ENCODE peak calls at places on chromosomes 2 and 18, in ten cellular contexts. One of them, this sample, is unnamed.

GRCh38 chr2:43226558-43226954 is at the start of gene ZFP36L2:
- DNase-seq in foreskin fibroblast: peak; percentile 99
- DNase-seq in brain microvascular endothelial cell: peak; percentile 89
- DNase-seq in transverse colon: peak; percentile 97
- DNase-seq in lower leg skin: peak; percentile 93
- DNase-seq in right lobe of liver: peak; percentile 98
- DNase-seq in left ventricle myocardium inferior: peak; percentile 97
- DNase-seq in ascending aorta: peak; percentile 78
- DNase-seq in H1: no peak
- DNase-seq in adrenal gland: peak; percentile 96
- DNase-seq in this sample: peak; percentile 79

GRCh38 chr18:77763530-77763929 is 513.9 kb downstream of the GALR1 start:
- DNase-seq in ascending aorta: no peak
- DNase-seq in left ventricle myocardium inferior: no peak
- DNase-seq in H1: no peak
- DNase-seq in lower leg skin: no peak
- DNase-seq in brain microvascular endothelial cell: no peak
- DNase-seq in right lobe of liver: no peak
- DNase-seq in foreskin fibroblast: no peak
- DNase-seq in adrenal gland: no peak
- DNase-seq in transverse colon: no peak
- DNase-seq in this sample: no peak

GRCh38 chr2:151085101-151085640 is 176.5 kb downstream of the RBM43 start:
- DNase-seq in ascending aorta: no peak
- DNase-seq in brain microvascular endothelial cell: no peak
- DNase-seq in transverse colon: no peak
- DNase-seq in foreskin fibroblast: peak; percentile 28
- DNase-seq in adrenal gland: no peak
- DNase-seq in lower leg skin: no peak
- DNase-seq in right lobe of liver: no peak
- DNase-seq in H1: no peak
- DNase-seq in left ventricle myocardium inferior: no peak
- DNase-seq in this sample: no peak

GRCh38 chr2:49753344-49753930 is 599.1 kb upstream of the FSHR start:
- DNase-seq in adrenal gland: no peak
- DNase-seq in H1: no peak
- DNase-seq in right lobe of liver: no peak
- DNase-seq in transverse colon: no peak
- DNase-seq in left ventricle myocardium inferior: no peak
- DNase-seq in brain microvascular endothelial cell: no peak
- DNase-seq in lower leg skin: no peak
- DNase-seq in foreskin fibroblast: no peak
- DNase-seq in ascending aorta: no peak
- DNase-seq in this sample: no peak

GRCh38 chr2:79713131-79713785 is 200.4 kb downstream of the CTNNA2 start:
- DNase-seq in left ventricle myocardium inferior: no peak
- DNase-seq in lower leg skin: no peak
- DNase-seq in transverse colon: no peak
- DNase-seq in foreskin fibroblast: no peak
- DNase-seq in adrenal gland: no peak
- DNase-seq in H1: no peak
- DNase-seq in brain microvascular endothelial cell: no peak
- DNase-seq in ascending aorta: no peak
- DNase-seq in right lobe of liver: no peak
- DNase-seq in this sample: no peak

GRCh38 chr18:28529644-28530043 is 352.7 kb upstream of the CDH2 start:
- DNase-seq in lower leg skin: no peak
- DNase-seq in right lobe of liver: no peak
- DNase-seq in foreskin fibroblast: no peak
- DNase-seq in H1: no peak
- DNase-seq in adrenal gland: no peak
- DNase-seq in ascending aorta: no peak
- DNase-seq in left ventricle myocardium inferior: no peak
- DNase-seq in brain microvascular endothelial cell: no peak
- DNase-seq in transverse colon: no peak
- DNase-seq in this sample: no peak

GRCh38 chr18:12911025-12911927 is 27.2 kb upstream of the PTPN2 start:
- DNase-seq in foreskin fibroblast: peak; percentile 34
- DNase-seq in lower leg skin: no peak
- DNase-seq in adrenal gland: no peak
- DNase-seq in H1: no peak
- DNase-seq in transverse colon: peak; percentile 35
- DNase-seq in left ventricle myocardium inferior: peak; percentile 32
- DNase-seq in ascending aorta: no peak
- DNase-seq in right lobe of liver: no peak
- DNase-seq in brain microvascular endothelial cell: no peak
- DNase-seq in this sample: no peak

GRCh38 chr2:85015653-85016360 is 44.8 kb downstream of the KCMF1 start:
- DNase-seq in foreskin fibroblast: no peak
- DNase-seq in lower leg skin: no peak
- DNase-seq in H1: no peak
- DNase-seq in brain microvascular endothelial cell: no peak
- DNase-seq in ascending aorta: no peak
- DNase-seq in right lobe of liver: no peak
- DNase-seq in transverse colon: no peak
- DNase-seq in left ventricle myocardium inferior: no peak
- DNase-seq in adrenal gland: no peak
- DNase-seq in this sample: no peak

DNA sequence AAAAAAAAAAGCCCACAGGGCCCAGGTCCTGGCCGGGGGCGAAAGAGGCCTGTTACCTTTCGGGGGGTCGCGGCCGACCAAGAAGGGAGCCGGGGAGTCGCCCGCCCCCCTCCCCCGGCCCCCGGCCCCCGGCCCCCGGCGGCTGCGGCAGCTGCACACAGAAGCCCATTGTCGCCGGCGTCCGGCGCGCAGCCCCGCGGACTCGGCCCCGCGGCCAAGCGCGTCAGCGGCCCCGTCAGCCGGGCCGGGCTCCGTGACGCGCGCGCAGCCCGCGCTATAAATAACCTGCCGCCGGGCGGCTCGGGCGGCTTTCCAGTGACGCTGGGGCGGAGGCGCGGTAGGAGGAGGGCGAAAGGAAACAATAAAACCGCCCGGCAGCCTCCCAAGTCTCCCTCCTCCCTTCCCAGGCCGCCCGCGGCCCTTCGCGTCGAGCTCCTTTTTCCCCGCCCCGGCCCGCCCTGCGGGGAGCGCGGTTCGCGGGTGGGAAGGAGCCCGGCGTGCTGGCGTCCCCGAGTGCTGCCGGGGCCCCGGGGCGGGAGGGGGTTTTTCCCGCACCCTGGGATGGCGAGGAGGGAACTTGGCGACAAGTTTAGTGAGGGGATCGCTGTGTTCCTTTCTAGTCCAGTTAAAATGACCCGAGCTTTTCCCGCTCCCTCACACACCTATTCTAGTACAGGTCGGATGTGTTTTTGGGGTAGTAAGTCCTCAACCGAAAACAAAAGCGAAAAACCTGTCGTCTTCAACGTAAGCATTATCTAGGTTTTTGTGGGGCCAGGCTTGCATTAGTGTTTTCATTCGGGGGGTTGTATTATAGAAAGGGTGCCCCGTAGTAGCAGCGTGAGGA is 10.0 kb upstream of the NR4A2 start:
- DNase-seq in transverse colon: peak; percentile 96
- DNase-seq in ascending aorta: peak; percentile 77
- DNase-seq in left ventricle myocardium inferior: peak; percentile 95
- DNase-seq in lower leg skin: peak; percentile 93
- DNase-seq in foreskin fibroblast: peak; percentile 99
- DNase-seq in right lobe of liver: peak; percentile 97
- DNase-seq in adrenal gland: peak; percentile 95
- DNase-seq in brain microvascular endothelial cell: peak; percentile 87
- DNase-seq in H1: no peak
- DNase-seq in this sample: no peak
- H3K4me3 ChIP-seq in transverse colon: peak overlapping the region; percentile 94
- H3K4me3 ChIP-seq in ascending aorta: peak overlapping the region; percentile 94
- H3K4me3 ChIP-seq in left ventricle myocardium inferior: peak overlapping the region; percentile 88
- H3K4me3 ChIP-seq in lower leg skin: peak overlapping the region; percentile 83
- H3K4me3 ChIP-seq in foreskin fibroblast: peak overlapping the region; percentile 80
- H3K4me3 ChIP-seq in right lobe of liver: peak overlapping the region; percentile 76
- H3K4me3 ChIP-seq in adrenal gland: peak overlapping the region; percentile 99
- H3K4me3 ChIP-seq in brain microvascular endothelial cell: peak overlapping the region; percentile 90
- H3K4me3 ChIP-seq in H1: peak overlapping the region; percentile 65
- H3K4me3 ChIP-seq in this sample: peak overlapping the region; percentile 53

GRCh38 chr18:79798346-79798998 is 734 bp downstream of the KCNG2 start:
- DNase-seq in brain microvascular endothelial cell: no peak
- DNase-seq in lower leg skin: no peak
- DNase-seq in right lobe of liver: no peak
- DNase-seq in H1: no peak
- DNase-seq in left ventricle myocardium inferior: no peak
- DNase-seq in ascending aorta: no peak
- DNase-seq in adrenal gland: no peak
- DNase-seq in transverse colon: no peak
- DNase-seq in foreskin fibroblast: no peak
- DNase-seq in this sample: no peak

GRCh38 chr18:79796016-79796415 is 1.7 kb upstream of the KCNG2 start:
- DNase-seq in H1: no peak
- DNase-seq in right lobe of liver: no peak
- DNase-seq in left ventricle myocardium inferior: no peak
- DNase-seq in lower leg skin: no peak
- DNase-seq in transverse colon: no peak
- DNase-seq in brain microvascular endothelial cell: peak; percentile 12
- DNase-seq in foreskin fibroblast: no peak
- DNase-seq in adrenal gland: no peak
- DNase-seq in ascending aorta: no peak
- DNase-seq in this sample: no peak

GRCh38 chr18:79798999-79799370 is 1.2 kb downstream of the KCNG2 start:
- DNase-seq in right lobe of liver: no peak
- DNase-seq in H1: no peak
- DNase-seq in foreskin fibroblast: no peak
- DNase-seq in brain microvascular endothelial cell: no peak
- DNase-seq in ascending aorta: no peak
- DNase-seq in transverse colon: no peak
- DNase-seq in adrenal gland: no peak
- DNase-seq in left ventricle myocardium inferior: no peak
- DNase-seq in lower leg skin: no peak
- DNase-seq in this sample: no peak

GRCh38 chr18:79796531-79797390 is 977 bp upstream of the KCNG2 start:
- DNase-seq in ascending aorta: no peak
- DNase-seq in right lobe of liver: no peak
- DNase-seq in left ventricle myocardium inferior: no peak
- DNase-seq in foreskin fibroblast: peak; percentile 31
- DNase-seq in brain microvascular endothelial cell: no peak
- DNase-seq in lower leg skin: no peak
- DNase-seq in transverse colon: no peak
- DNase-seq in adrenal gland: no peak
- DNase-seq in H1: no peak
- DNase-seq in this sample: no peak

DNA sequence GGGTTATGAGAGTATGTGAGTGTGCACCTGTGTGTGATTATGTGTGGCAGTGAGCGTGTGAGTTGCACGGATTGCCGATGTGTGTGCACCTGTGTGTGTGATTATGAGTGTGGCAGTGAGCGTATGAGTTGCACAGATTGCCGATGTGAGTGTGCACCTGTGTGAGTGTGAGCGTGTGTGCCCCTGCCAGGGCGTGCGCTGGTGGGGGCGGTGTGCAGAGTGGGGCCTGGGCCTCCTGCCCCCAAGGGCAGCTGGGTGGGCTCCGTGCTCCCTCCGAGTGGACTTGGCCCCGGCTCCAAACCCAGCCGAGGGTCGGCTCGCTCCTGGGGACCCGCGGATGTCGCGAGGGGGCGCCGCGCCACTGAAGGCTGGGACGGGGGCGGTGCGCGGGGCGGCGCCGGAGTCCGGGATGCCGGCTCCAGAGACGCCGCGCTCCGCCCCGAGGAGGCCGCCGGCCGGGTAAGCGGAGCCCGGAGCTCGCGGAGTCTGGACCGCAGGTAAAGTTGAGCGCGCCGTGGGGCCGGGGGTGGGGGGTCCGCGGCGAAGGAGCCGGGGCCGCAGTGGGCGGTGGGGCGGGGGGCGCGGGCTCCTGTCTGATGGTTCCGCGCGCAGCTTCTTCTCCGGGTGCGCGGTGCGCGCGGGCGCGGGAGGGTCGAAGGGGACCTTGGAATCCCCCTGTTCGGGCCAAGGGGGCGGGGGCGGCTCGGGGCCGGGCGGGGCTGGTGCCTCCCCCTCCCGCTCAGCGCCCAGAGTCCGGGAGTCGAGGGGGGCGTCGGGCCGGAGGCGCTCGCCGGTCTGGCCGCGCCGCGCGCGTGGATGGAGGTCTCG is at the start of gene KCNG2:
- DNase-seq in brain microvascular endothelial cell: no peak
- DNase-seq in H1: no peak
- DNase-seq in foreskin fibroblast: no peak
- DNase-seq in transverse colon: no peak
- DNase-seq in lower leg skin: no peak
- DNase-seq in left ventricle myocardium inferior: no peak
- DNase-seq in ascending aorta: no peak
- DNase-seq in adrenal gland: no peak
- DNase-seq in right lobe of liver: no peak
- DNase-seq in this sample: no peak
- H3K4me3 ChIP-seq in brain microvascular endothelial cell: peak within 1 kb of the TSS; percentile 32
- H3K4me3 ChIP-seq in H1: peak within 1 kb of the TSS; percentile 59
- H3K4me3 ChIP-seq in foreskin fibroblast: no peak within 1 kb of the TSS
- H3K4me3 ChIP-seq in transverse colon: peak within 1 kb of the TSS; percentile 44
- H3K4me3 ChIP-seq in lower leg skin: no peak within 1 kb of the TSS
- H3K4me3 ChIP-seq in left ventricle myocardium inferior: peak within 1 kb of the TSS; percentile 57
- H3K4me3 ChIP-seq in ascending aorta: peak within 1 kb of the TSS; percentile 50
- H3K4me3 ChIP-seq in adrenal gland: no peak within 1 kb of the TSS
- H3K4me3 ChIP-seq in right lobe of liver: no peak within 1 kb of the TSS
- H3K4me3 ChIP-seq in this sample: no peak within 1 kb of the TSS

GRCh38 chr2:239438968-239439367 is 38.1 kb upstream of the HDAC4 start:
- DNase-seq in brain microvascular endothelial cell: no peak
- DNase-seq in lower leg skin: no peak
- DNase-seq in transverse colon: no peak
- DNase-seq in foreskin fibroblast: no peak
- DNase-seq in right lobe of liver: no peak
- DNase-seq in H1: no peak
- DNase-seq in adrenal gland: no peak
- DNase-seq in left ventricle myocardium inferior: no peak
- DNase-seq in ascending aorta: no peak
- DNase-seq in this sample: no peak

GRCh38 chr2:239439383-239440315 is 38.8 kb upstream of the HDAC4 start:
- DNase-seq in foreskin fibroblast: peak; percentile 50
- DNase-seq in ascending aorta: no peak
- DNase-seq in left ventricle myocardium inferior: no peak
- DNase-seq in transverse colon: no peak
- DNase-seq in H1: no peak
- DNase-seq in right lobe of liver: no peak
- DNase-seq in adrenal gland: no peak
- DNase-seq in lower leg skin: no peak
- DNase-seq in brain microvascular endothelial cell: no peak
- DNase-seq in this sample: no peak

GRCh38 chr2:239441261-239441701 is 40.5 kb upstream of the HDAC4 start:
- DNase-seq in foreskin fibroblast: peak; percentile 46
- DNase-seq in H1: no peak
- DNase-seq in lower leg skin: no peak
- DNase-seq in right lobe of liver: no peak
- DNase-seq in adrenal gland: no peak
- DNase-seq in brain microvascular endothelial cell: no peak
- DNase-seq in left ventricle myocardium inferior: no peak
- DNase-seq in transverse colon: no peak
- DNase-seq in ascending aorta: no peak
- DNase-seq in this sample: peak; percentile 79

GRCh38 chr2:239441724-239442123 is 40.9 kb upstream of the HDAC4 start:
- DNase-seq in H1: no peak
- DNase-seq in lower leg skin: no peak
- DNase-seq in left ventricle myocardium inferior: no peak
- DNase-seq in ascending aorta: no peak
- DNase-seq in transverse colon: no peak
- DNase-seq in right lobe of liver: no peak
- DNase-seq in adrenal gland: no peak
- DNase-seq in brain microvascular endothelial cell: no peak
- DNase-seq in foreskin fibroblast: no peak
- DNase-seq in this sample: no peak

DNA sequence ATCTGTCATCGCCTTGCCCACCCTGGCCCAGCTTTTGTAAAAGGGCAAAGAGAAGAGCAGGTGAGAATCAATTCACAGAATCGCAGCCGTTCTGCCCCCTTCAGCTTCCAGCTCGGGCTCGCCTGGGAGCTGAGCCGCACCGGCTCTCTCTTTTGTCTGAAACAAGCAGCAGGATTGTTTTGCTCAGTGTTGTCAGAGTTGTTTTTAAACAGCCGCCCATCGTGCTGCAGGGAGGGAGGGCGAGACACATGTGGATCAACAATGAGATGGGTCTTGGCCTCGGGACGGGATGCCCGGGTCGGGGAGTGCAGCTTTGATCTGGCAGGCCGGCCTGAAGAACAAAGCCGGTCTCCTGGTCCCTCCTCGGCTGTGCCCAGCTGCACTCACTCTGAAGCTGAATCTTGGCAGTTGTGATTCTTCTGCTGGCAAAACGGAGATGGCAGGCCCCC is 39.7 kb upstream of the HDAC4 start:
- DNase-seq in foreskin fibroblast: peak; percentile 53
- DNase-seq in transverse colon: no peak
- DNase-seq in brain microvascular endothelial cell: no peak
- DNase-seq in ascending aorta: no peak
- DNase-seq in left ventricle myocardium inferior: no peak
- DNase-seq in right lobe of liver: no peak
- DNase-seq in lower leg skin: no peak
- DNase-seq in adrenal gland: no peak
- DNase-seq in H1: no peak
- DNase-seq in this sample: no peak
- H3K4me3 ChIP-seq in foreskin fibroblast: peak overlapping the region; percentile 14
- H3K4me3 ChIP-seq in transverse colon: no peak overlapping the region
- H3K4me3 ChIP-seq in brain microvascular endothelial cell: peak overlapping the region; percentile 17
- H3K4me3 ChIP-seq in ascending aorta: peak overlapping the region; percentile 31
- H3K4me3 ChIP-seq in left ventricle myocardium inferior: peak overlapping the region; percentile 41
- H3K4me3 ChIP-seq in right lobe of liver: no peak overlapping the region
- H3K4me3 ChIP-seq in lower leg skin: no peak overlapping the region
- H3K4me3 ChIP-seq in adrenal gland: no peak overlapping the region
- H3K4me3 ChIP-seq in H1: peak overlapping the region; percentile 32
- H3K4me3 ChIP-seq in this sample: no peak overlapping the region

GRCh38 chr2:39128919-39129391 is 8.1 kb upstream of the SOS1 start:
- DNase-seq in H1: no peak
- DNase-seq in lower leg skin: no peak
- DNase-seq in adrenal gland: no peak
- DNase-seq in ascending aorta: no peak
- DNase-seq in foreskin fibroblast: no peak
- DNase-seq in left ventricle myocardium inferior: no peak
- DNase-seq in brain microvascular endothelial cell: no peak
- DNase-seq in right lobe of liver: no peak
- DNase-seq in transverse colon: peak; percentile 42
- DNase-seq in this sample: no peak
- H3K4me3 ChIP-seq in H1: no peak overlapping the region
- H3K4me3 ChIP-seq in lower leg skin: no peak overlapping the region
- H3K4me3 ChIP-seq in adrenal gland: no peak overlapping the region
- H3K4me3 ChIP-seq in ascending aorta: no peak overlapping the region
- H3K4me3 ChIP-seq in foreskin fibroblast: no peak overlapping the region
- H3K4me3 ChIP-seq in left ventricle myocardium inferior: no peak overlapping the region
- H3K4me3 ChIP-seq in brain microvascular endothelial cell: no peak overlapping the region
- H3K4me3 ChIP-seq in right lobe of liver: no peak overlapping the region
- H3K4me3 ChIP-seq in transverse colon: no peak overlapping the region
- H3K4me3 ChIP-seq in this sample: no peak overlapping the region